ENCODE peak calls at places on chromosomes 16 and 17, in eight cellular contexts. C, X, U, O, K, V, I and G are unnamed samples. For H3K27me3, the result is how much of the 10 kb centered on the place peaks cover.

GRCh38 chr16:11576427-11577289 is 10.1 kb downstream of the LITAF start:
- DNase-seq in K (no peak), X (no peak), C (no peak), V (no peak), I (peak), U (peak), O (no peak), G (no peak)

GRCh38 chr16:49650603-49651002 is 205.3 kb downstream of the ZNF423 start:
- DNase-seq in I (no peak), O (no peak), U (no peak), K (no peak), V (no peak), C (no peak), X (no peak), G (no peak)

GRCh38 chr16:5615868-5616642 is 518.5 kb upstream of the EEF2KMT start:
- DNase-seq in I (no peak), U (peak), K (peak), V (no peak), C (peak), X (peak), O (no peak), G (peak)

GRCh38 chr16:86470964-86471363 is 39.4 kb upstream of the FOXF1 start:
- DNase-seq in I (no peak), X (no peak), K (no peak), U (no peak), O (no peak), V (no peak), C (no peak), G (no peak)

GRCh38 chr17:12821376-12821940 is 32.2 kb downstream of the ARHGAP44 start:
- DNase-seq in O (no peak), C (no peak), V (no peak), U (no peak), X (no peak), K (no peak), I (no peak), G (no peak)

GRCh38 chr17:81966343-81967243 is 5.6 kb upstream of the NOTUM start:
- DNase-seq in O (no peak), U (peak), X (peak), I (no peak), C (peak), K (no peak), V (no peak), G (peak)

GRCh38 chr16:70508752-70509151 is 14.6 kb downstream of the COG4 start:
- DNase-seq in C (no peak), I (no peak), K (no peak), O (no peak), U (no peak), V (no peak), X (no peak), G (no peak)

GRCh38 chr17:57604771-57605733 is 140.0 kb downstream of the CCDC182 start:
- DNase-seq in X (peak), K (no peak), I (peak), C (no peak), U (peak), O (no peak), V (no peak), G (peak)

GRCh38 chr17:75514299-75515228 is 773 bp downstream of the CASKIN2 start:
- DNase-seq in U (peak), I (no peak), V (no peak), O (no peak), K (peak), X (no peak), C (peak), G (no peak)

GRCh38 chr16:48946687-48947370 is 334.8 kb downstream of the CBLN1 start:
- DNase-seq in K (no peak), U (peak), X (no peak), V (no peak), O (no peak), I (no peak), C (no peak), G (no peak)

GRCh38 chr17:622356-622755 is 92.3 kb downstream of the VPS53 start:
- DNase-seq in X (no peak), I (no peak), C (no peak), V (no peak), O (no peak), K (no peak), U (no peak), G (no peak)

GRCh38 chr17:82097187-82097918 is 683 bp downstream of the FASN start:
- DNase-seq in I (no peak), C (no peak), X (peak), V (no peak), O (no peak), K (peak), U (peak), G (no peak)

GRCh38 chr17:29717817-29718216 is 95.1 kb upstream of the CORO6 start:
- DNase-seq in V (no peak), C (peak), O (no peak), X (no peak), U (no peak), I (no peak), K (no peak), G (no peak)

GRCh38 chr16:50478773-50479149 is 69.4 kb upstream of the NKD1 start:
- DNase-seq in O (no peak), C (no peak), K (no peak), V (no peak), I (no peak), X (peak), U (no peak), G (peak)

GRCh38 chr16:84970447-84971127 is 40.7 kb downstream of the ZDHHC7 start:
- DNase-seq in K (peak), V (peak), X (peak), I (peak), U (peak), O (no peak), C (peak), G (peak)

GRCh38 chr17:68812876-68813584 is 142.2 kb downstream of the ABCA8 start:
- DNase-seq in C (no peak), U (no peak), I (no peak), X (no peak), V (no peak), K (no peak), O (no peak), G (no peak)

GRCh38 chr17:7282752-7283321 is 1.3 kb downstream of the SLC2A4 start:
- DNase-seq in I (no peak), U (peak), K (peak), V (no peak), O (no peak), C (no peak), X (no peak), G (peak)

GRCh38 chr16:27175888-27176287 is 27.4 kb upstream of the KDM8 start:
- DNase-seq in X (no peak), I (no peak), C (no peak), V (no peak), K (peak), U (no peak), O (no peak), G (no peak)

GRCh38 chr16:67551091-67551490 is 11.2 kb upstream of the CTCF start:
- DNase-seq in C (no peak), O (no peak), X (no peak), U (no peak), K (no peak), V (no peak), I (no peak), G (peak)

GRCh38 chr16:2584742-2585650 is 47.2 kb downstream of the PDPK1 start:
- DNase-seq in U (no peak), K (no peak), X (no peak), C (no peak), I (no peak), V (no peak), O (no peak), G (peak)

GRCh38 chr16:83908798-83909197 is 9.9 kb downstream of the MLYCD start:
- DNase-seq in O (no peak), X (no peak), V (no peak), K (no peak), I (no peak), U (no peak), C (no peak), G (peak)

GRCh38 chr17:17694229-17695081 is 13.2 kb downstream of the RAI1 start:
- DNase-seq in O (no peak), V (peak), U (peak), X (peak), I (no peak), K (peak), C (peak), G (peak)

GRCh38 chr16:79721186-79721745 is 120.7 kb upstream of the MAF start:
- DNase-seq in K (no peak), C (no peak), X (no peak), O (no peak), U (no peak), V (no peak), I (no peak), G (no peak)

GRCh38 chr16:53147500-53148065 is 92.8 kb downstream of the CHD9 start:
- DNase-seq in K (no peak), I (no peak), U (no peak), X (no peak), O (no peak), V (no peak), C (no peak), G (no peak)

GRCh38 chr16:35743101-35743692 is 2283.8 kb downstream of the TP53TG3F start:
- DNase-seq in O (peak), V (no peak), K (no peak), U (no peak), I (no peak), X (no peak), C (no peak), G (no peak)

GRCh38 chr16:22018559-22018958 is 10.6 kb downstream of the MOSMO start:
- DNase-seq in K (no peak), I (no peak), X (no peak), C (no peak), U (no peak), O (no peak), V (no peak), G (no peak)

GRCh38 chr17:81741594-81742452 is 29.7 kb downstream of the SLC25A10 start:
- DNase-seq in X (no peak), K (peak), U (peak), I (no peak), V (no peak), O (no peak), C (no peak), G (peak)

GRCh38 chr17:603405-604193 is 111.0 kb downstream of the VPS53 start:
- DNase-seq in V (no peak), I (no peak), O (no peak), C (no peak), K (no peak), X (no peak), U (no peak), G (no peak)

GRCh38 chr16:85380002-85380395 is 233.1 kb upstream of the GSE1 start:
- DNase-seq in O (no peak), I (no peak), X (no peak), V (no peak), C (no peak), K (no peak), U (no peak), G (no peak)

GRCh38 chr17:77194179-77194578 is 53.4 kb downstream of the SEC14L1 start:
- DNase-seq in X (no peak), O (no peak), C (no peak), U (no peak), V (no peak), I (no peak), K (no peak), G (no peak)

GRCh38 chr16:57258910-57259475 is 13.9 kb downstream of the ARL2BP start:
- DNase-seq in V (peak), O (no peak), X (peak), I (no peak), C (no peak), K (no peak), U (no peak), G (peak)

GRCh38 chr17:17971431-17972125 is 622 bp downstream of the TOM1L2 start:
- DNase-seq in K (no peak), O (no peak), I (no peak), U (peak), C (no peak), V (peak), X (peak), G (peak)

GRCh38 chr17:21756856-21757619 is 64.7 kb downstream of the KCNJ18 start:
- DNase-seq in X (no peak), O (no peak), I (no peak), C (no peak), V (no peak), K (no peak), U (no peak), G (no peak)

GRCh38 chr17:29210879-29211278 is 30.7 kb upstream of the MYO18A start:
- DNase-seq in I (no peak), U (no peak), K (no peak), O (no peak), X (no peak), C (no peak), V (no peak), G (no peak)

GRCh38 chr17:67503184-67503583 is 126.1 kb downstream of the PITPNC1 start:
- DNase-seq in O (no peak), C (no peak), V (no peak), K (no peak), X (no peak), U (no peak), I (no peak), G (no peak)

GRCh38 chr17:72566671-72567484 is 446.1 kb downstream of the SOX9 start:
- DNase-seq in U (no peak), C (no peak), K (no peak), V (no peak), X (no peak), I (no peak), O (no peak), G (no peak)

GRCh38 chr17:66673668-66674276 is 161.1 kb upstream of the CACNG5 start:
- DNase-seq in K (no peak), O (no peak), X (peak), U (peak), I (no peak), V (peak), C (peak), G (peak)

GRCh38 chr17:8745586-8746500 is 1.2 kb upstream of the CCDC42 start:
- DNase-seq in K (peak), V (peak), X (peak), I (peak), C (peak), O (no peak), U (peak), G (peak)

GRCh38 chr17:79323556-79323955 is 248.9 kb downstream of the ENGASE start:
- DNase-seq in K (no peak), O (no peak), C (no peak), V (no peak), X (no peak), I (no peak), U (no peak), G (no peak)
- H3K27me3 ChIP-seq in K (under half), O (under half), C (under half), V (half or more), X (half or more), I (under half), U (under half), G (under half)

DNA sequence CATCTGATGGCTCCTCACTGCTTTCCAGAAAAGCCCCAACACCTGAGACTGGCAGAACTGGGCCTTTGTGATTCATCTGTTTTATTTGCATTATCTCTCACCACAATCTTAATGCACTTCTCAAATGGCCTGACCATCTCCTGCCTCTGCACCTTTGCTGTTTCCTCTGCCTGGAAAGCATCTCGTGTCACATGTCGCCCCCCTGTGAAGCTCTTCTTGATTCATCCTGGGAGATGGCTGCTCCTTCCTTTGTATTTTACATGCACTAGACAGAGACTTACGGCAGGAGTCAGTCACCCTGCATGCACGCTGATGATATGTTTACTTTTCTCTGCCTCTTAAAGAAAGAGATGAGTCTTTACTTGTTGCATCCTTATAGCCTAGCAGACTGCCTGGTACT is 30.0 kb downstream of the HNF1B start:
- DNase-seq in U (no peak), I (no peak), X (no peak), C (no peak), K (no peak), V (no peak), O (no peak), G (no peak)
- TF ChIP-seq POLR2AphosphoS5 in U (no peak), I (no peak), X (no peak), C (peak), K (no peak), V (no peak), O (no peak), G (no peak)

DNA sequence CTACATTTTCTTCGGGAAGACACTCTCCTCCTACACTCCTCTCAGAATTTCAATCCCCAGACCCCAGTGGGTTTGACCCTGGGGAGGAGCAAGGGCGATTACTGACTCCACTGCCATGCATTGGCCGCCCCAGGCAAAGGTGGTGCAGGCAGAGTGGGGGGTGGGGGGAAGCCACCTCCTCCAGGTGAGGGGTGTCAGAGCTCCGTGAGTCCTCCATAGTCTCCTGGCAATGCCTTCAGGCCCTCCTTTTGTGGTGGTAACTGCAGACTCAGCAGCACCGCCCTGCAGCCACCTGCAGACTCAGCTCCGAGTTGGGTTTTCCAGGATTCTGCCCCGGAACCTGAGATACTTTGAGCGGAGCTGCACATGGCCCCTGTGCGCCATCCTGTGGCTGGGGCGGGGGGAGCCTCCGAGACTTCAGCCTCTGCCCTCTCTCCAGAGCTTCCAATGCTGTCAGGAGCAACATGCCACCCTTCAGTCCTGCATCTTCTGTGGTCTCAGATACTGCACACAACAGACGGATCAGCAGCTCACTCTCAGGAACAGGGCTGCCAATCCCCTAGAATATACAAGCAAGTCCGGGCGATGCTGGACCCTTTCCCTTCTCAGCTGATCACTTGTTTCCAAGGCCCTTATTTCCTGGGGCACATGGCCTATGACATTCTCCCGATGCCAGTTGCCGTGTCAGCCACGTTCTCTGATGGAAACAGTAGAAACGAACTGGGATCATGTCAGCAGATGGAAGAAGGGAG is 2.4 kb upstream of the SLC47A2 start:
- DNase-seq in X (no peak), C (peak), K (no peak), V (no peak), I (no peak), U (peak), O (no peak), G (no peak)
- TF ChIP-seq EP300 in X (no peak), C (no peak), K (no peak), V (no peak), I (no peak), U (no peak), O (no peak), G (no peak)

GRCh38 chr16:978403-978802 is 3.2 kb upstream of the SOX8 start:
- DNase-seq in V (no peak), K (no peak), O (no peak), C (no peak), U (peak), I (no peak), X (no peak), G (no peak)

GRCh38 chr16:979859-980594 is 1.5 kb upstream of the SOX8 start:
- DNase-seq in C (peak), K (no peak), I (no peak), V (no peak), O (no peak), U (peak), X (no peak), G (no peak)

GRCh38 chr16:980595-980854 is 1.0 kb upstream of the SOX8 start:
- DNase-seq in U (peak), C (no peak), X (no peak), K (no peak), O (no peak), V (no peak), I (no peak), G (no peak)

GRCh38 chr16:977896-978295 is 3.7 kb upstream of the SOX8 start:
- DNase-seq in X (no peak), U (no peak), O (no peak), I (no peak), C (no peak), K (no peak), V (no peak), G (no peak)

GRCh38 chr16:979106-979505 is 2.5 kb upstream of the SOX8 start:
- DNase-seq in V (no peak), C (no peak), U (no peak), O (no peak), X (no peak), I (no peak), K (no peak), G (no peak)
- H3K27me3 ChIP-seq in V (half or more), C (half or more), U (half or more), O (under half), X (half or more), I (under half), K (under half), G (under half)